ENCODE peak calls at places on chromosome 22, in eight cellular contexts. T is H7; G is NCI-H2171 treated with DMSO at 0.1 percent for 48 hours; H is activated CD8-positive, alpha-beta memory T cell treated with anti-CD3 and anti-CD28 coated beads, Interleukin-2, amount 50 U/mL, for 48 hours; V is EL; M is WTC11; Y is BE2C; D is fibroblast of pulmonary artery. O is an unnamed sample.

GRCh38 chr22:48212727-48213126 is 1450.3 kb downstream of the TBC1D22A start:
- DNase-seq in T (no peak), G (no peak), H (no peak), V (no peak), M (no peak), Y (no peak), D (no peak), O (no peak)

GRCh38 chr22:18115844-18116480 is 5.4 kb downstream of the TUBA8 start:
- DNase-seq in T (no peak), G (no peak), H (no peak), V (no peak), M (no peak), Y (no peak), D (no peak), O (no peak)

GRCh38 chr22:44963055-44963454 is 46.8 kb downstream of the PHF21B start:
- DNase-seq in T (no peak), G (peak), H (no peak), V (no peak), M (no peak), Y (no peak), D (no peak), O (no peak)

GRCh38 chr22:41524809-41525449 is 19.3 kb downstream of the POLR3H start:
- DNase-seq in T (peak), G (no peak), H (peak), V (no peak), M (peak), Y (no peak), D (no peak), O (no peak)

GRCh38 chr22:31093090-31093850 is 12.2 kb downstream of the SMTN start:
- DNase-seq in T (peak), G (no peak), H (no peak), V (no peak), M (no peak), Y (no peak), D (no peak), O (no peak)

GRCh38 chr22:42282252-42282942 is 11.9 kb upstream of the TCF20 start:
- DNase-seq in T (peak), G (no peak), H (no peak), V (no peak), M (no peak), Y (no peak), D (no peak), O (no peak)

GRCh38 chr22:21078916-21079315 is 33.2 kb downstream of the LRRC74B start:
- DNase-seq in T (peak), G (no peak), H (no peak), V (no peak), M (no peak), Y (no peak), D (no peak), O (no peak)

GRCh38 chr22:25484498-25484897 is 80.0 kb upstream of the GRK3 start:
- DNase-seq in T (no peak), G (no peak), H (peak), V (no peak), M (no peak), Y (no peak), D (no peak), O (no peak)

GRCh38 chr22:25367756-25368155 is 148.3 kb downstream of the CRYBB2 start:
- DNase-seq in T (no peak), G (no peak), H (no peak), V (no peak), M (no peak), Y (no peak), D (no peak), O (no peak)

GRCh38 chr22:36467946-36468345 is 13.5 kb downstream of the TXN2 start:
- DNase-seq in T (no peak), G (no peak), H (peak), V (peak), M (no peak), Y (no peak), D (peak), O (no peak)

GRCh38 chr22:25747245-25747944 is 5.4 kb downstream of the MYO18B start:
- DNase-seq in T (no peak), G (no peak), H (no peak), V (peak), M (no peak), Y (peak), D (peak), O (no peak)

GRCh38 chr22:41417622-41418390 is 28.8 kb downstream of the TOB2 start:
- DNase-seq in T (peak), G (no peak), H (no peak), V (peak), M (no peak), Y (no peak), D (peak), O (no peak)

GRCh38 chr22:43439368-43440102 is 27.7 kb downstream of the MPPED1 start:
- DNase-seq in T (peak), G (no peak), H (no peak), V (no peak), M (no peak), Y (no peak), D (no peak), O (no peak)

GRCh38 chr22:33272180-33272579 is 214.0 kb upstream of the SYN3 start:
- DNase-seq in T (no peak), G (no peak), H (no peak), V (no peak), M (no peak), Y (no peak), D (no peak), O (no peak)

GRCh38 chr22:41382098-41382578 is 396 bp downstream of the TEF start:
- DNase-seq in T (peak), G (peak), H (peak), V (peak), M (peak), Y (no peak), D (peak), O (peak)

GRCh38 chr22:31446208-31446607 is 43.4 kb downstream of the EIF4ENIF1 start:
- DNase-seq in T (no peak), G (no peak), H (no peak), V (no peak), M (no peak), Y (no peak), D (no peak), O (no peak)

GRCh38 chr22:31496735-31497146 is 405 bp downstream of the SFI1 start:
- DNase-seq in T (no peak), G (no peak), H (peak), V (peak), M (no peak), Y (peak), D (peak), O (peak)

GRCh38 chr22:35538801-35539321 is 1.8 kb upstream of the RASD2 start:
- DNase-seq in T (peak), G (no peak), H (peak), V (peak), M (peak), Y (peak), D (no peak), O (peak)

GRCh38 chr22:42623301-42623751 is 8.6 kb upstream of the POLDIP3 start:
- DNase-seq in T (no peak), G (no peak), H (no peak), V (no peak), M (no peak), Y (no peak), D (no peak), O (no peak)

GRCh38 chr22:37431811-37432707 is 4.8 kb upstream of the ELFN2 start:
- DNase-seq in T (no peak), G (no peak), H (peak), V (peak), M (no peak), Y (no peak), D (peak), O (no peak)

GRCh38 chr22:30611197-30611596 is 4.2 kb downstream of the TCN2 start:
- DNase-seq in T (no peak), G (no peak), H (no peak), V (peak), M (no peak), Y (no peak), D (no peak), O (no peak)

GRCh38 chr22:50599816-50600454 is 658 bp upstream of the MAPK8IP2 start:
- DNase-seq in T (peak), G (peak), H (peak), V (no peak), M (peak), Y (peak), D (peak), O (peak)

GRCh38 chr22:37818397-37819099 is 4.6 kb upstream of the GALR3 start:
- DNase-seq in T (peak), G (peak), H (peak), V (peak), M (peak), Y (peak), D (peak), O (peak)